ENCODE peak calls at places on chromosomes 1 and 21, in seven cellular contexts. Q, U, T, Y, B, A and N are unnamed samples.

GRCh38 chr1:38068980-38069340 is 22.4 kb upstream of the POU3F1 start:
- DNase-seq in Q (no peak), U (no peak), T (no peak), Y (no peak), B (no peak), A (no peak), N (no peak)

GRCh38 chr1:38697387-38697786 is 162.2 kb downstream of the RRAGC start:
- DNase-seq in Q (no peak), U (no peak), T (no peak), Y (no peak), B (no peak), A (no peak), N (no peak)

GRCh38 chr21:46151261-46151988 is 4.0 kb downstream of the FTCD start:
- DNase-seq in Q (no peak), U (peak), T (peak), Y (no peak), B (no peak), A (no peak), N (no peak)

GRCh38 chr1:173865468-173866164 is 2.2 kb downstream of the GAS5 start:
- DNase-seq in Q (no peak), U (no peak), T (no peak), Y (no peak), B (no peak), A (no peak), N (no peak)

GRCh38 chr1:57770772-57771171 is 346.9 kb upstream of the DAB1 start:
- DNase-seq in Q (no peak), U (no peak), T (no peak), Y (no peak), B (peak), A (peak), N (no peak)

GRCh38 chr1:9825101-9826074 is 1.6 kb upstream of the CLSTN1 start:
- DNase-seq in Q (no peak), U (peak), T (peak), Y (peak), B (peak), A (peak), N (no peak)

GRCh38 chr21:43664358-43664757 is 5.0 kb downstream of the RRP1B start:
- DNase-seq in Q (no peak), U (no peak), T (no peak), Y (no peak), B (no peak), A (no peak), N (no peak)

GRCh38 chr1:14940285-14940890 is 213.2 kb upstream of the TMEM51 start:
- DNase-seq in Q (no peak), U (no peak), T (peak), Y (no peak), B (no peak), A (no peak), N (no peak)

GRCh38 chr1:3543076-3544049 is 67.9 kb downstream of the MEGF6 start:
- DNase-seq in Q (no peak), U (peak), T (no peak), Y (no peak), B (peak), A (no peak), N (peak)

GRCh38 chr1:29243023-29243862 is 6.9 kb downstream of the PTPRU start:
- DNase-seq in Q (no peak), U (no peak), T (no peak), Y (no peak), B (no peak), A (no peak), N (no peak)

GRCh38 chr21:35323947-35324346 is 274.8 kb upstream of the RUNX1 start:
- DNase-seq in Q (no peak), U (peak), T (no peak), Y (no peak), B (no peak), A (no peak), N (no peak)

GRCh38 chr1:57165546-57165945 is 199.7 kb upstream of the C8B start:
- DNase-seq in Q (no peak), U (no peak), T (no peak), Y (no peak), B (peak), A (no peak), N (peak)

GRCh38 chr21:45863751-45864150 is 117.8 kb upstream of the COL6A1 start:
- DNase-seq in Q (no peak), U (no peak), T (no peak), Y (no peak), B (no peak), A (no peak), N (no peak)

GRCh38 chr1:57321776-57322175 is 102.1 kb downstream of the DAB1 start:
- DNase-seq in Q (no peak), U (no peak), T (no peak), Y (no peak), B (no peak), A (no peak), N (no peak)

GRCh38 chr1:156689960-156690672 is 12.9 kb upstream of the NES start:
- DNase-seq in Q (no peak), U (no peak), T (no peak), Y (no peak), B (no peak), A (no peak), N (no peak)

GRCh38 chr1:11500881-11501280 is 21.9 kb downstream of the DISP3 start:
- DNase-seq in Q (no peak), U (no peak), T (no peak), Y (no peak), B (no peak), A (no peak), N (no peak)

GRCh38 chr1:112544753-112545152 is 36.0 kb downstream of the WNT2B start:
- DNase-seq in Q (no peak), U (no peak), T (no peak), Y (no peak), B (peak), A (no peak), N (peak)

GRCh38 chr1:236808564-236809130 is 13.6 kb downstream of the MTR start:
- DNase-seq in Q (no peak), U (no peak), T (no peak), Y (no peak), B (peak), A (no peak), N (no peak)

GRCh38 chr1:236810018-236810417 is 14.9 kb downstream of the MTR start:
- DNase-seq in Q (no peak), U (no peak), T (no peak), Y (no peak), B (peak), A (no peak), N (no peak)

GRCh38 chr1:236809133-236809532 is 14.0 kb downstream of the MTR start:
- DNase-seq in Q (no peak), U (no peak), T (no peak), Y (no peak), B (peak), A (peak), N (no peak)

GRCh38 chr1:236808005-236808404 is 12.9 kb downstream of the MTR start:
- DNase-seq in Q (no peak), U (no peak), T (no peak), Y (no peak), B (peak), A (no peak), N (no peak)

DNA sequence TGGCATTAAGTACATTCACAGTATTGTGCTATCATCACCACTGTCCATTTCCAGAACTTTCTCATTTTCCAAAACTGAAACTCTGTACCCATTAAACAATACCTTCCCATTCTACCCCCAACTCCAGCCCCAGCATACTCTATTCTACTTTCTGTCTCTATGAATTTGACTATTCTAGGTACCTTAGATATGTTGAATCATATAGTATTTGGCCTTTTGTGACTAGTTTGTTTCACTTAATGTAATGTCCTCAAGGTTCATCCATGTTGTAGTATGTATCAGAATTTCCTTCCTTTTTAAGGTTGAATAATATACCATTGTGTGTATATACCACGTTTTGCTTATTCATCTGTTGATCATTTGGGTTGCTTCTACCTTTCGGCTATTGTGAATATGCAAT is 11.5 kb downstream of the MTR start:
- DNase-seq in Q (no peak), U (no peak), T (no peak), Y (no peak), B (no peak), A (no peak), N (no peak)
- H3K4me3 ChIP-seq in Q (no peak), U (no peak), T (no peak), Y (no peak), B (no peak), A (no peak), N (no peak)

GRCh38 chr1:203769505-203770343 is 4.7 kb downstream of the LAX1 start:
- DNase-seq in Q (peak), U (peak), T (peak), Y (no peak), B (peak), A (peak), N (peak)
- H3K4me3 ChIP-seq in Q (no peak), U (no peak), T (peak), Y (no peak), B (no peak), A (no peak), N (no peak)

DNA sequence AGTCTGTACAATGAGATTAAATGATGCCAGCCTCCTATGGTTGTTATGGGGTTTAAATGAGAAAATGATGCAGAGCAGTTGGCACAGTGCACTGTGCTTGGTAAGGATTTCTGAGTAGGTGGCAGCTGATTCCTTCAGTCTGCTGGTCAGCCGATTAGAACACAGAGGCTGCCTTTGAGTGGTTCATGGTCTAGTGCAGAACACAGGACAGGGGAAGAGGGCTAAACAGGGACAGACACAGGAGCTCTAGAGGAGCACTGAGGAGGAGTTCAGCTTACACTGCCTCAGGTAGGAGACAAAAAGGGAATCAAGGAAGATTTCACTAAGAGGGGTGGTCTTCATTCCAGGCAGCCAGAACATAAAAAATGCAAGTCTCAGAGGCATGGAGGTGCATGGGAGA is 1.4 kb downstream of the TIE1 start:
- DNase-seq in Q (no peak), U (no peak), T (no peak), Y (no peak), B (no peak), A (no peak), N (no peak)
- H3K4me3 ChIP-seq in Q (peak), U (no peak), T (peak), Y (no peak), B (no peak), A (no peak), N (no peak)

DNA sequence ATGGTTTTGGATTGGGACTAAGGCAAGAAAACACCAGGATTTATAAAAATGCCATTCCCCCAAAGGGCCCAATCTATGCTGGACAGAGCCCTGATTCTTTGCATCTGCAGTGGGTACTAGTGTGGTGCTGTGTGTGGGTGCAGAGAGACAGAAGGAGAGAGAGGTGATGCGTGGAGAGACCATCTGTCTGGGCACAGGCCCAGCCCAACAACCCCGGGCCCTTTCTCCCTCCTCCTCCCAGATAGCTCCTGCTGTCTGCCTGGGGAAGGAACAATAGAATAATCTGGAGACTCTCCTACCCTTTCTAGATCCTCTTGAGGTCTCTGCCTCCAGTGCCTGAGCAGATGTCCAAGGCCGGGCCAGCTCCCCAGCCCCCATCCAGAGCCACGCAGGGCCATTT is 15.1 kb downstream of the KIAA1614 start:
- DNase-seq in Q (no peak), U (no peak), T (no peak), Y (no peak), B (peak), A (no peak), N (no peak)
- H3K4me3 ChIP-seq in Q (no peak), U (no peak), T (no peak), Y (no peak), B (no peak), A (no peak), N (no peak)

GRCh38 chr1:51732701-51733425 is 116.0 kb downstream of the OSBPL9 start:
- DNase-seq in Q (no peak), U (no peak), T (no peak), Y (no peak), B (no peak), A (no peak), N (no peak)
- H3K4me3 ChIP-seq in Q (no peak), U (no peak), T (no peak), Y (no peak), B (no peak), A (no peak), N (no peak)